ENCODE peak calls at places on chromosome 10, in eight cellular contexts. M is activated T-cell treated with anti-CD3 and anti-CD28 coated beads for 48 hours; F is stimulated activated CD8-positive, alpha-beta memory T cell treated with anti-CD3 and anti-CD28 coated beads, Interleukin-15, amount 100 ng/mL, for 48 hours; P is NCI-H1105; T is stimulated activated CD4-positive, alpha-beta T cell treated with anti-CD3 and anti-CD28 coated beads, Interleukin-2, amount 100 ng/mL, for 24 hours; W is activated CD8-positive, alpha-beta memory T cell treated with anti-CD3 and anti-CD28 coated beads, Interleukin-2, amount 10 ng/mL, durations not matched to agents 7 days and 5 days; U is fibroblast of gingiva; S is heart left ventricle. R is an unnamed sample.

GRCh38 chr10:112951349-112952281 is 1.6 kb downstream of the TCF7L2 start:
- DNase-seq in U (peak), P (no peak), W (no peak), F (no peak), T (peak), M (peak), S (peak), R (peak)

GRCh38 chr10:456486-456885 is 233.0 kb downstream of the DIP2C start:
- DNase-seq in U (no peak), M (no peak), P (no peak), S (no peak), W (no peak), T (no peak), F (no peak), R (no peak)

GRCh38 chr10:121527690-121528089 is 70.6 kb downstream of the FGFR2 start:
- DNase-seq in T (no peak), P (no peak), F (no peak), W (no peak), M (no peak), S (no peak), U (no peak), R (no peak)

GRCh38 chr10:13882112-13882711 is 295.4 kb downstream of the PRPF18 start:
- DNase-seq in F (no peak), T (no peak), W (no peak), S (peak), P (no peak), M (no peak), U (peak), R (no peak)

GRCh38 chr10:74799840-74800239 is 26.6 kb upstream of the KAT6B start:
- DNase-seq in W (no peak), P (no peak), U (peak), S (no peak), F (no peak), T (peak), M (peak), R (no peak)

GRCh38 chr10:24849051-24849450 is 103.4 kb downstream of the PRTFDC1 start:
- DNase-seq in F (no peak), S (no peak), U (no peak), W (no peak), M (no peak), P (no peak), T (no peak), R (no peak)

GRCh38 chr10:28312572-28312971 is 9.7 kb upstream of the MPP7 start:
- DNase-seq in S (no peak), P (no peak), W (no peak), F (no peak), M (no peak), T (no peak), U (peak), R (no peak)

GRCh38 chr10:132106431-132106830 is 40.7 kb downstream of the JAKMIP3 start:
- DNase-seq in S (no peak), U (no peak), P (no peak), F (no peak), M (no peak), T (no peak), W (peak), R (no peak)

GRCh38 chr10:124168581-124168980 is 75.2 kb upstream of the CHST15 start:
- DNase-seq in P (no peak), U (no peak), W (no peak), M (no peak), S (no peak), T (no peak), F (no peak), R (no peak)

GRCh38 chr10:125144693-125145623 is 15.4 kb downstream of the CTBP2 start:
- DNase-seq in F (no peak), M (no peak), S (peak), W (no peak), U (peak), P (no peak), T (no peak), R (no peak)

GRCh38 chr10:97926055-97926454 is 76.4 kb downstream of the GOLGA7B start:
- DNase-seq in U (no peak), M (no peak), S (no peak), F (no peak), W (no peak), P (no peak), T (no peak), R (no peak)

GRCh38 chr10:95474228-95475002 is 86.8 kb downstream of the SORBS1 start:
- DNase-seq in T (no peak), W (no peak), F (no peak), U (peak), M (no peak), P (peak), S (peak), R (no peak)

GRCh38 chr10:131620314-131620713 is 280.5 kb upstream of the PPP2R2D start:
- DNase-seq in M (no peak), U (no peak), W (peak), P (no peak), T (no peak), F (no peak), S (no peak), R (no peak)

GRCh38 chr10:80488539-80489066 is 34.5 kb downstream of the TSPAN14 start:
- DNase-seq in S (no peak), P (no peak), W (no peak), M (no peak), T (no peak), U (no peak), F (no peak), R (no peak)

GRCh38 chr10:778626-779330 is 89.3 kb upstream of the DIP2C start:
- DNase-seq in P (no peak), M (no peak), S (peak), F (no peak), U (no peak), W (no peak), T (no peak), R (no peak)

GRCh38 chr10:91924212-91925021 is 847 bp downstream of the BTAF1 start:
- DNase-seq in U (no peak), P (no peak), S (no peak), W (no peak), T (no peak), M (no peak), F (no peak), R (no peak)

GRCh38 chr10:71771821-71772617 is 1.3 kb downstream of the VSIR start:
- DNase-seq in M (no peak), S (peak), W (no peak), T (no peak), F (no peak), P (no peak), U (peak), R (no peak)

GRCh38 chr10:11178606-11179221 is 161.0 kb downstream of the CELF2 start:
- DNase-seq in S (peak), U (no peak), M (peak), F (peak), P (no peak), T (peak), W (peak), R (no peak)

R was measured in right lobe of liver.